ENCODE peak calls at places on chromosomes 12 and 14, in ten cellular contexts. V is upper lobe of right lung; U is colonic mucosa; M is heart left ventricle; F is AG04450; H is testis; L is A549; I is GM23248; P is CD8-positive, alpha-beta memory T cell; W is tibial artery. S is an unnamed sample.

GRCh38 chr14:20327005-20327869 is 5.8 kb downstream of the CCNB1IP1 start:
- DNase-seq in L (peak; percentile 74), P (peak; percentile 60), H (no peak), I (peak; percentile 78), W (no peak), V (no peak), U (peak; percentile 33), M (no peak), F (peak; percentile 54), S (no peak)

GRCh38 chr14:104881369-104881979 is 16.4 kb downstream of the CEP170B start:
- DNase-seq in U (no peak), L (no peak), I (no peak), P (no peak), F (no peak), H (no peak), V (no peak), M (peak; percentile 64), W (no peak), S (no peak)

GRCh38 chr12:51295651-51296050 is 25.4 kb upstream of the SMAGP start:
- DNase-seq in U (no peak), M (no peak), V (no peak), L (no peak), I (no peak), F (no peak), H (no peak), W (no peak), P (no peak), S (no peak)

GRCh38 chr14:35277179-35277578 is 15.0 kb upstream of the PSMA6 start:
- DNase-seq in W (no peak), I (no peak), M (no peak), L (no peak), U (no peak), V (no peak), F (no peak), P (no peak), H (no peak), S (no peak)

GRCh38 chr12:3233813-3234212 is 156.6 kb downstream of the TSPAN9 start:
- DNase-seq in V (no peak), U (peak; percentile 26), H (no peak), L (no peak), I (no peak), W (no peak), P (no peak), M (no peak), F (no peak), S (no peak)

GRCh38 chr14:55701638-55702037 is 121.6 kb downstream of the KTN1 start:
- DNase-seq in I (peak; percentile 86), H (no peak), M (no peak), W (no peak), U (no peak), F (no peak), L (peak; percentile 33), P (no peak), V (no peak), S (no peak)

GRCh38 chr12:95216704-95217376 is 427 bp downstream of the FGD6 start:
- DNase-seq in L (peak; percentile 49), F (no peak), M (no peak), H (no peak), P (no peak), V (no peak), U (no peak), W (no peak), I (no peak), S (no peak)

GRCh38 chr14:76782885-76783566 is 21.8 kb downstream of the VASH1 start:
- DNase-seq in L (no peak), F (no peak), V (no peak), I (no peak), W (no peak), U (no peak), H (no peak), P (no peak), M (peak; percentile 41), S (no peak)

GRCh38 chr14:67387195-67387594 is 24.8 kb downstream of the PLEK2 start:
- DNase-seq in V (no peak), H (no peak), F (no peak), W (no peak), I (peak; percentile 48), P (no peak), L (no peak), U (no peak), M (no peak), S (no peak)

GRCh38 chr14:36508418-36509051 is 11.5 kb downstream of the NKX2-1 start:
- DNase-seq in V (peak; percentile 87), F (no peak), P (no peak), H (no peak), W (no peak), U (no peak), M (no peak), I (no peak), L (no peak), S (no peak)
- H3K9me3 ChIP-seq in V (no peaks in the 10 kb centered on the region), F (peaks cover 6% of the 10 kb centered on the region), P (no peaks in the 10 kb centered on the region), H (no peaks in the 10 kb centered on the region), W (no peaks in the 10 kb centered on the region), U (no peaks in the 10 kb centered on the region), M (no peaks in the 10 kb centered on the region), I (no peaks in the 10 kb centered on the region), L (peaks cover 12% of the 10 kb centered on the region), S (no peaks in the 10 kb centered on the region)

GRCh38 chr14:29757711-29758233 is 169.9 kb downstream of the PRKD1 start:
- DNase-seq in W (no peak), I (no peak), M (no peak), V (no peak), U (no peak), P (no peak), F (no peak), L (no peak), H (no peak), S (no peak)

GRCh38 chr14:29757188-29757680 is 170.4 kb downstream of the PRKD1 start:
- DNase-seq in W (no peak), P (no peak), L (no peak), V (no peak), I (no peak), M (no peak), F (no peak), H (no peak), U (no peak), S (no peak)

GRCh38 chr14:29763342-29763858 is 164.2 kb downstream of the PRKD1 start:
- DNase-seq in H (no peak), V (no peak), I (no peak), M (no peak), F (no peak), U (no peak), L (no peak), P (no peak), W (no peak), S (no peak)

GRCh38 chr14:29755311-29756052 is 172.2 kb downstream of the PRKD1 start:
- DNase-seq in U (no peak), F (no peak), V (no peak), I (no peak), L (no peak), P (no peak), W (no peak), H (no peak), M (no peak), S (no peak)

DNA sequence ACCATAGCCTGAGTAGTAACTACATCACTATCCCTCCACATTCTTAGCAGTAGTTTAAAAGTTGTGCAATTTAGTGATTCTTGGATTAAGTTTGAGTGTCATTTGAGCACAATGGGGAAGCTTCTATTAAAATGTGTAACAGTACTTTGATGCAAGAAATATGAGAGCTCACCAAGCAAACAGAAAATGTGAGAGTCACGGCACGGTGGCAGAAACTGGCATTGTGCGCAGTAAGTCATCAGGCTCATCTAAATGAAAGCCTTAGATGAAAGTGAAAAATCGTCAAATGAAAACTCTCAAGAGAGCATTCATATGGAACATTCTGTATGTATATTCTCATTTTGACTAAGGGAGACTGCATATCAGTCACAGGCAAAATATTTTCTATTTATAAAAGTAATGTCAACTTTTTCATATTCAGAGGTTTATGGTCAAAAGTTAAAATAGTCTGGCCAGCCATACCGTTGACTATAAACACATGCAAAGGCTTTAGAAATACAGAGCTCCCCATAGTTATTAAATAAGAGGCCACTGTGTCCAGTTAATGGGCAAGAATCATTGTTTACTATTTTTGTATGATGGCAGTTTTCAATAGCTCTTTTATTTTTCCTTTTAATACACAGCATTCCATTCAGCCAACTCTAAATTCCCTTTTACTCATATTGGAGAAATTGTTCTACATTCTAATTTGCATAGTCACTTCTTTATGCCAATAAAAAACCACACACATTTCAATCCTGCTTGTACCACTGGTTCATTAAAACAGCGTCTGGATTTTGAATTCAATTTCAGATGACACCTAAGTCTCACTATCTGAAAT is 167.9 kb downstream of the PRKD1 start:
- DNase-seq in F (no peak), P (no peak), H (no peak), I (peak; percentile 27), U (no peak), L (no peak), W (no peak), V (no peak), M (no peak), S (no peak)
- H3K9me3 ChIP-seq in F (no peaks in the 10 kb centered on the region), P (no peaks in the 10 kb centered on the region), H (no peaks in the 10 kb centered on the region), I (no peaks in the 10 kb centered on the region), U (no peaks in the 10 kb centered on the region), L (no peaks in the 10 kb centered on the region), W (no peaks in the 10 kb centered on the region), V (no peaks in the 10 kb centered on the region), M (peaks cover 5% of the 10 kb centered on the region), S (no peaks in the 10 kb centered on the region)

DNA sequence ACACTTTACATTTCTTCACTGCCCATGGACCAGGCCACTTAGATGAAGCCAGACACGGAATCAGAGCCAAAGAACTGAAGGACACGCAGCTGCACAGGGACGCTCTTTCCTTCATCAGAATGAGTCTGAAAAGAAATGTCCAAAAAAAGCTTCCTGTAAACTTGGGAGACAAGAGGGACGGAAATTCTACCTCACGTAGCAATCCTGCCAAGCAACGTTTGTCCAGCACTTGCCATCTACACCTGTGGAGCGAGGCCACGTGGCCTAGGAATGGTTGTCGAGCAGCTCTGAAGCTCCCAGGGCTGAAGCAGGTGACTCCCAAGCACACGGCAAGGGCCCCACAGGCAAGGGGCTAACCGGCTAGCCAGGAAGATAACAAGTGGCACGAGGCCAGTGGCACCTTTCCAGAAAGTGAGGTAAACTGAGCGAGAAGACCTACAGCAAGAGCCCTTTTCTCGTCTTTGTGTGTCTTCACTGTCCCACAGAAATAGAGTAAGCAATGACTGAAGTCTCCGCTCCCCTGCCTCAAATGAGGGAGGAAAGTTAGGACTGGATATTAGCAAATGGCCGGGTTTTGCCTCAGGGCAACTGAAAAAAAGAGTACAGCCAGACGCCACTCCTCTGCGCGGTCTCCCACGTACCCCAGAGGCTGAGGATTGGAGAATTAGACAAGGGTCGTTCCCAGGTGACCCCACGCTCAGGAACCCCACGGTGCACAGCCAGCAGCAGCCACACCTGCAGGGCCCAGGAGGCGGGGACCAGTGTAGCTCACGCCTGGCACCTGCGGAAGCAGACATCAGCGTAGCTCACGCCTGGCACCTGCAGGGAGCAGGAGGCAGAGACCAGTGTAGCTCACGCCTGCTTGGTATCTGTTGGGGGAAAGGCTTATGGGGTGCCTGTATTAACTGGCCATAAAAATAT is 7.7 kb downstream of the ZNF605 start:
- DNase-seq in I (no peak), M (no peak), V (no peak), H (no peak), U (no peak), P (no peak), W (peak; percentile 40), L (no peak), F (no peak), S (no peak)
- H3K9me3 ChIP-seq in I (no peaks in the 10 kb centered on the region), M (peaks cover 68% of the 10 kb centered on the region), V (peaks cover 48% of the 10 kb centered on the region), H (no peaks in the 10 kb centered on the region), U (peaks cover 6% of the 10 kb centered on the region), P (no peaks in the 10 kb centered on the region), W (peaks cover 97% of the 10 kb centered on the region), L (peaks cover 96% of the 10 kb centered on the region), F (peaks cover 89% of the 10 kb centered on the region), S (peaks cover 5% of the 10 kb centered on the region)

DNA sequence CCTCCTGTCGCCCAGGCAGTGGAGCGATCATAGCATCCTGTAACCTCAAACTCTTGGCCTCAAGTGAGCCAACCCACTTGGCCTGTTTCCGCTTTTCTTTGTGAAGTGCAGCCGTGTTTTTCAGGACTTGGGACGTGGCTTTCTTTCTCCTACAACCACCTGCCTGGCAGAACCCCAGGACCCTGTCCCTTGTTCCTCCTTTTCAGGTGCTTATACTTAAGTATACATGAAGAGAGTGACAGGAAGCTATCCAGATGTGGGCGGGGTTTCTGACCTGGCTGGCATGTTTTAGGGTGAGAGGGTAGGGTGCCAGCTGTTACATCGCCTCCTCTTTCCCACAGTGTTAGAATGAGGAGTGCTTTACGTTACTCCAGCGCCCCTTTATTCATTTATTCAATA is 684 bp downstream of the ZNF140 start:
- DNase-seq in P (no peak), U (no peak), V (no peak), M (no peak), I (no peak), W (no peak), F (no peak), L (no peak), H (peak; percentile 22), S (no peak)
- H3K9me3 ChIP-seq in P (peaks cover 59% of the 10 kb centered on the region), U (peaks cover 16% of the 10 kb centered on the region), V (peaks cover 76% of the 10 kb centered on the region), M (peaks cover 83% of the 10 kb centered on the region), I (peaks cover 4% of the 10 kb centered on the region), W (peaks cover 81% of the 10 kb centered on the region), F (peaks cover 71% of the 10 kb centered on the region), L (peaks cover 90% of the 10 kb centered on the region), H (no peaks in the 10 kb centered on the region), S (peaks cover 35% of the 10 kb centered on the region)

S was measured in T-helper 17 cell.